ENCODE peak calls at places on chromosomes 4 and X, in seven cellular contexts. C is K562, S is H9, F is neural progenitor cell, U is endothelial cell of umbilical vein, K is OCI-LY7, B is astrocyte. W is an unnamed sample.

GRCh38 chr4:139876328-139876941 is 210.8 kb downstream of the MGST2 start:
- DNase-seq in S (no peak), B (no peak), U (no peak), F (no peak), K (no peak), C (no peak), W (no peak)

GRCh38 chrX:70196961-70197805 is 19.9 kb downstream of the DGAT2L6 start:
- DNase-seq in K (peak), C (peak), U (peak), B (no peak), S (peak), F (peak), W (peak)

GRCh38 chr4:150135134-150135773 is 57.0 kb downstream of the DCLK2 start:
- DNase-seq in B (no peak), C (no peak), F (no peak), S (no peak), U (no peak), K (no peak), W (no peak)

GRCh38 chr4:145278341-145279121 is 98.1 kb upstream of the OTUD4 start:
- DNase-seq in K (no peak), F (no peak), S (no peak), B (peak), C (peak), U (peak), W (no peak)

GRCh38 chr4:24363751-24364150 is 220.6 kb downstream of the DHX15 start:
- DNase-seq in C (no peak), F (no peak), K (no peak), S (no peak), B (no peak), U (no peak), W (no peak)

GRCh38 chr4:105963461-105964400 is 68.5 kb downstream of the NPNT start:
- DNase-seq in U (no peak), S (no peak), F (no peak), K (no peak), C (peak), B (no peak), W (peak)

GRCh38 chrX:154738013-154738738 is 12.7 kb downstream of the GAB3 start:
- DNase-seq in S (no peak), F (no peak), U (peak), B (peak), C (no peak), K (no peak), W (no peak)

GRCh38 chr4:148116264-148116663 is 325.9 kb downstream of the NR3C2 start:
- DNase-seq in K (no peak), S (no peak), B (peak), C (no peak), F (no peak), U (peak), W (peak)

GRCh38 chr4:112564706-112565270 is 48.8 kb upstream of the NEUROG2 start:
- DNase-seq in B (no peak), K (no peak), F (no peak), S (peak), U (no peak), C (no peak), W (no peak)

GRCh38 chr4:128241425-128241913 is 46.1 kb downstream of the PGRMC2 start:
- DNase-seq in C (no peak), U (no peak), B (peak), K (no peak), F (no peak), S (no peak), W (peak)

GRCh38 chr4:164977243-164978164 is at the start of gene TRIM61:
- DNase-seq in F (no peak), U (no peak), S (peak), C (no peak), K (peak), B (peak), W (no peak)

GRCh38 chr4:12978310-12978709 is 505.8 kb downstream of the RAB28 start:
- DNase-seq in B (no peak), S (no peak), C (no peak), F (no peak), U (no peak), K (no peak), W (no peak)

GRCh38 chrX:103276581-103277002 is at the start of gene TCEAL5:
- DNase-seq in U (no peak), C (no peak), K (no peak), F (no peak), B (no peak), S (no peak), W (no peak)

GRCh38 chr4:152448806-152449205 is 87.1 kb downstream of the FBXW7 start:
- DNase-seq in U (no peak), S (no peak), K (no peak), F (no peak), C (no peak), B (no peak), W (no peak)

GRCh38 chrX:131723646-131724045 is 179.8 kb downstream of the OR13H1 start:
- DNase-seq in F (no peak), S (no peak), K (no peak), C (no peak), B (no peak), U (no peak), W (no peak)

GRCh38 chr4:8594097-8595038 is 1.8 kb downstream of the CPZ start:
- DNase-seq in U (peak), B (peak), K (peak), F (peak), C (peak), S (peak), W (peak)

GRCh38 chr4:54902261-54902660 is 223.1 kb downstream of the KDR start:
- DNase-seq in U (no peak), S (no peak), B (peak), C (no peak), F (no peak), K (no peak), W (no peak)

GRCh38 chr4:98470831-98471230 is 187.6 kb downstream of the TSPAN5 start:
- DNase-seq in F (no peak), B (peak), U (no peak), S (no peak), C (no peak), K (no peak), W (no peak)

GRCh38 chr4:185566972-185567749 is 31.9 kb upstream of the PDLIM3 start:
- DNase-seq in B (peak), S (no peak), F (no peak), C (no peak), K (no peak), U (peak), W (peak)

GRCh38 chr4:106585920-106586349 is 217.4 kb upstream of the GIMD1 start:
- DNase-seq in F (no peak), U (peak), S (no peak), C (no peak), B (no peak), K (no peak), W (no peak)

GRCh38 chr4:633976-634598 is 8.7 kb downstream of the PDE6B start:
- DNase-seq in F (no peak), B (no peak), C (no peak), U (no peak), S (peak), K (no peak), W (no peak)

GRCh38 chr4:132227349-132228165 is 921.5 kb upstream of the PCDH10 start:
- DNase-seq in K (no peak), B (peak), C (peak), S (peak), U (peak), F (peak), W (peak)

GRCh38 chrX:41705680-41706374 is 17.1 kb downstream of the GPR34 start:
- DNase-seq in B (no peak), F (no peak), U (peak), K (peak), S (no peak), C (no peak), W (no peak)

GRCh38 chr4:53013873-53014272 is 151.8 kb downstream of the RASL11B start:
- DNase-seq in K (no peak), S (no peak), C (no peak), F (no peak), B (no peak), U (no peak), W (no peak)

GRCh38 chr4:42865572-42866189 is 26.8 kb upstream of the GRXCR1 start:
- DNase-seq in C (peak), U (peak), B (peak), S (peak), K (peak), F (peak), W (peak)

GRCh38 chr4:173056708-173057107 is 111.9 kb upstream of the GALNT7 start:
- DNase-seq in S (no peak), K (no peak), B (no peak), U (no peak), F (no peak), C (no peak), W (no peak)

GRCh38 chrX:130024127-130024526 is 41.7 kb downstream of the BCORL1 start:
- DNase-seq in S (peak), B (no peak), K (peak), C (peak), U (peak), F (peak), W (peak)

GRCh38 chr4:650951-651883 is 22.9 kb downstream of the ATP5ME start:
- DNase-seq in B (no peak), C (no peak), K (no peak), U (no peak), S (no peak), F (peak), W (no peak)

GRCh38 chr4:7307391-7308099 is 115.2 kb downstream of the SORCS2 start:
- DNase-seq in K (no peak), S (no peak), F (no peak), C (no peak), B (no peak), U (no peak), W (no peak)

GRCh38 chrX:110477593-110478228 is 119.1 kb downstream of the RTL9 start:
- DNase-seq in S (no peak), F (no peak), K (no peak), B (no peak), U (no peak), C (no peak), W (no peak)

GRCh38 chr4:144363890-144364289 is 223.4 kb upstream of the GYPA start:
- DNase-seq in B (no peak), U (no peak), C (no peak), K (no peak), S (no peak), F (no peak), W (no peak)

GRCh38 chr4:2251073-2251794 is 9.3 kb upstream of the HAUS3 start:
- DNase-seq in C (no peak), B (no peak), U (no peak), F (no peak), K (no peak), S (no peak), W (no peak)

GRCh38 chr4:88937081-88937480 is 119.9 kb downstream of the FAM13A start:
- DNase-seq in S (no peak), F (no peak), U (no peak), C (no peak), B (peak), K (no peak), W (no peak)

GRCh38 chr4:140989944-140990343 is 143.3 kb downstream of the RNF150 start:
- DNase-seq in U (no peak), C (no peak), B (no peak), K (no peak), S (no peak), F (no peak), W (no peak)

GRCh38 chr4:56618734-56619133 is 62.4 kb downstream of the HOPX start:
- DNase-seq in K (no peak), B (no peak), S (no peak), F (no peak), C (no peak), U (no peak), W (no peak)

GRCh38 chr4:65071532-65071931 is 598.8 kb downstream of the EPHA5 start:
- DNase-seq in C (no peak), S (no peak), U (no peak), F (no peak), K (no peak), B (peak), W (no peak)

GRCh38 chr4:1530356-1530755 is 124.1 kb upstream of the NKX1-1 start:
- DNase-seq in U (no peak), K (no peak), C (no peak), S (no peak), F (no peak), B (no peak), W (no peak)

GRCh38 chrX:107742754-107743191 is 32.8 kb downstream of the TSC22D3 start:
- DNase-seq in S (no peak), C (no peak), U (no peak), K (no peak), F (no peak), B (no peak), W (no peak)

GRCh38 chr4:24646777-24647460 is 62.6 kb upstream of the DHX15 start:
- DNase-seq in C (no peak), U (no peak), S (no peak), K (no peak), F (no peak), B (no peak), W (no peak)

DNA sequence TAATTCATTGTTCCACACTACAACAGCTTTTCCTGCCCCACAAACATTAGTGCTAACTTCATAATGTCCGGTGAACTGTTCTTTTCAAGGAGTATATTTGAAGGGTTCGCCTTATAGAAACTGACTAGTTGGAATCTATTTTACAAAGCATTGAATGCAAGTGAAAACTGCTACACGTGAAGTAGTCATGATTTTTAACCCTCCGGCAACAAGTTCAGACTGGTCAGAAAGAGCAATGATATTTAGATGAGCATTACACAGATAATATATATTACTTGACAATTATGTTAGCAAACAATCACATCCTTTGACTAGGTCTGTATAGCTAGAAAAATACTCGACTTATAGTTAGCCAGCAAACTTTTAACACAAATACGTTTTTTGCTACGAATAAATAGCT is 1.7 kb upstream of the SLAIN2 start:
- DNase-seq in C (no peak), K (no peak), B (no peak), F (no peak), U (no peak), S (no peak), W (no peak)
- H2AFZ ChIP-seq in C (peak), K (peak), B (no peak), F (peak), U (no peak), S (no peak), W (peak)

GRCh38 chr4:4781936-4782754 is 77.3 kb upstream of the MSX1 start:
- DNase-seq in U (no peak), K (no peak), F (no peak), B (peak), S (no peak), C (no peak), W (no peak)
- H3K4me2 ChIP-seq in U (no peak), K (no peak), F (no peak), B (peak), S (no peak), C (no peak), W (no peak)

DNA sequence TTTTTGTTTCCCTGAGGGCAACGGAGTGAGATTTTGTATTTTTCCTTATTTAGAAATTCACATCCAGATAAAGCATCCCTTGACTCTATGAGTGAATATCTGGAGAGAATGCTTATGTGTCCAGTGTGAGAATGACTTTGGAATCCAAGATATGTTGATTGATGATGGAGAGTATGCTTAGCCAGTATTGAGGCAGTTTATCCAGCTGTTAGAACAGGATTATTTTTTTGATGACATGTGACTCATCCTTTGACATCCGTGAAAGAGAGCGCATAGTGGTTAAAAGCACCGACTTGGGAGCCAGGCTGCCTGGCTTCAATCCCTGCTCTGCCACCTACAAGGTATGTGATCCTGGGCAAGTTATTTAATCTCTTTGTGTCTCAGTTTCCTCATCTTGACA is 381.2 kb downstream of the RAPGEF2 start:
- DNase-seq in U (no peak), K (no peak), C (no peak), F (no peak), S (no peak), B (peak), W (no peak)
- H2AFZ ChIP-seq in U (no peak), K (no peak), C (no peak), F (no peak), S (no peak), B (no peak), W (no peak)

GRCh38 chr4:184384810-184385557 is 89.4 kb downstream of the IRF2 start:
- DNase-seq in B (no peak), S (peak), K (peak), U (no peak), F (peak), C (no peak), W (no peak)

GRCh38 chr4:184383497-184384055 is 90.8 kb downstream of the IRF2 start:
- DNase-seq in K (no peak), B (peak), S (no peak), F (no peak), U (peak), C (no peak), W (peak)

GRCh38 chr4:184380707-184381106 is 93.6 kb downstream of the IRF2 start:
- DNase-seq in U (no peak), K (no peak), C (no peak), F (no peak), S (no peak), B (no peak), W (no peak)

GRCh38 chr4:184384056-184384809 is 90.1 kb downstream of the IRF2 start:
- DNase-seq in F (peak), C (no peak), B (peak), S (peak), U (peak), K (peak), W (peak)

GRCh38 chr4:184382189-184382846 is 92.0 kb downstream of the IRF2 start:
- DNase-seq in B (no peak), S (no peak), K (peak), F (no peak), U (peak), C (no peak), W (no peak)
- H3K4me2 ChIP-seq in B (peak), S (no peak), K (peak), F (no peak), U (peak), C (no peak), W (peak)

DNA sequence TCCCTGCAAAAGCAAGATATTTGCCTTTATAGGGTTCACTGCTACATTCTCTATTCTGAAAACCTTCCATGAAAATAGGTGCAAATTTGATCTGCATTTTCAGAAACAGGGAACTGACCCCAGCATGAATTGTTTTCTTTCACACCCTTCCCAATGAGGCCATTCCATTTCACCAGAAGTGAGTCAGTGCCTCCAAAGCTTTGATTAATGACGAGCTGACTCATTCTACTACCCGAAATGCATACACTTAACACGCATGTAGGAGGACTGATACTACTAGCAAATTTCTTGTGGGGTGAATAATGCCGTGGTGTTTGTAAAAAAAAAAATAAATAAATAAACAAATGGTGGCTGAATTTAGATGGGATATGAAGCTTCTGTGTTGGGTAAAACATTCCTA is 146.9 kb upstream of the FGF13 start:
- DNase-seq in U (no peak), K (no peak), F (no peak), S (no peak), C (peak), B (peak), W (no peak)
- H2AFZ ChIP-seq in U (no peak), K (no peak), F (no peak), S (no peak), C (no peak), B (no peak), W (no peak)

W was measured in hepatocyte.